ENCODE peak calls at places on chromosomes 11 and 22, in four cellular contexts. J is AG09309, M is coronary artery, L is ovary. H is an unnamed sample.

GRCh38 chr11:33463059-33463458 is 205.9 kb downstream of the HIPK3 start:
- DNase-seq in L (no peak), J (no peak), M (no peak), H (peak; percentile 78)

GRCh38 chr11:115488945-115489344 is 15.3 kb downstream of the CADM1 start:
- DNase-seq in L (no peak), J (peak; percentile 48), M (no peak), H (no peak)

GRCh38 chr22:20744456-20744855 is 29.5 kb upstream of the SERPIND1 start:
- DNase-seq in L (no peak), J (no peak), M (no peak), H (no peak)

GRCh38 chr22:26602127-26602526 is 12.2 kb upstream of the TPST2 start:
- DNase-seq in L (no peak), M (no peak), J (no peak), H (no peak)

GRCh38 chr11:35146074-35146521 is 7.1 kb downstream of the CD44 start:
- DNase-seq in M (no peak), J (no peak), L (no peak), H (no peak)

GRCh38 chr11:125418396-125418795 is 77.7 kb downstream of the FEZ1 start:
- DNase-seq in J (no peak), L (no peak), M (no peak), H (no peak)

GRCh38 chr11:70065318-70066135 is 12.6 kb upstream of the ANO1 start:
- DNase-seq in M (peak; percentile 63), J (no peak), L (no peak), H (no peak)

GRCh38 chr11:41498726-41499125 is 39.3 kb upstream of the LRRC4C start:
- DNase-seq in M (no peak), L (no peak), J (no peak), H (peak; percentile 47)

GRCh38 chr11:68503792-68504191 is 43.2 kb downstream of the PPP6R3 start:
- DNase-seq in L (no peak), J (no peak), M (no peak), H (no peak)
- TF ChIP-seq CTCF in L (no peak), J (no peak), M (no peak), H (no peak)

GRCh38 chr11:118076754-118077281 is at the start of gene TMPRSS4:
- DNase-seq in M (no peak), J (no peak), L (no peak), H (no peak)
- H3K4me3 ChIP-seq in M (no peak within 1 kb of the TSS), J (no peak within 1 kb of the TSS), L (peak within 1 kb of the TSS; percentile 18), H (no peak within 1 kb of the TSS)

GRCh38 chr22:22684605-22685561 is 40.5 kb downstream of the GGTLC2 start:
- DNase-seq in L (peak; percentile 31), M (no peak), J (peak; percentile 0), H (peak; percentile 57)
- TF ChIP-seq CTCF in L (no peak), M (no peak), J (no peak), H (peak; percentile 69)

DNA sequence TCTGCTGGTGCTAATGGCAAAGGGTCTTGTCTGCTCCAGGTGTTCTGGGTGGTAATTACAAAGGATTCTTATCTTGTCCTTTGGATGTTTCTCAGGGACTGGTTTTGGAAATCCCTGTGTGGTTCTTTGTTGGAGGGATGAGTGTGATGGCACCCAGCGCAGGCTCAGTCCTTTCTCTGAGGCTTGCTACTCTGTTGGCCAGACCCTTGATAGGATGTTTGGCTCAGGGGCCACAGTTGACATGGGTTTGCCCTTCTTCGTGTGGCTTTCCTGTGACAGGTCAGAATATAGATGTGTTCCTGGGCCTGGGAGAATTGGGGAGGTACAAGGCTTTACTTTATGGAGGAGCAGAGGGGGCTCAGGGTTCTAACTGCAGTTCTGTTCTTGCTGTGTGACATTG is 4.0 kb downstream of the ARHGEF17 start:
- DNase-seq in L (no peak), M (no peak), J (no peak), H (no peak)
- H3K4me3 ChIP-seq in L (peak overlapping the region; percentile 11), M (peak overlapping the region; percentile 85), J (peak overlapping the region; percentile 47), H (peak overlapping the region; percentile 44)

DNA sequence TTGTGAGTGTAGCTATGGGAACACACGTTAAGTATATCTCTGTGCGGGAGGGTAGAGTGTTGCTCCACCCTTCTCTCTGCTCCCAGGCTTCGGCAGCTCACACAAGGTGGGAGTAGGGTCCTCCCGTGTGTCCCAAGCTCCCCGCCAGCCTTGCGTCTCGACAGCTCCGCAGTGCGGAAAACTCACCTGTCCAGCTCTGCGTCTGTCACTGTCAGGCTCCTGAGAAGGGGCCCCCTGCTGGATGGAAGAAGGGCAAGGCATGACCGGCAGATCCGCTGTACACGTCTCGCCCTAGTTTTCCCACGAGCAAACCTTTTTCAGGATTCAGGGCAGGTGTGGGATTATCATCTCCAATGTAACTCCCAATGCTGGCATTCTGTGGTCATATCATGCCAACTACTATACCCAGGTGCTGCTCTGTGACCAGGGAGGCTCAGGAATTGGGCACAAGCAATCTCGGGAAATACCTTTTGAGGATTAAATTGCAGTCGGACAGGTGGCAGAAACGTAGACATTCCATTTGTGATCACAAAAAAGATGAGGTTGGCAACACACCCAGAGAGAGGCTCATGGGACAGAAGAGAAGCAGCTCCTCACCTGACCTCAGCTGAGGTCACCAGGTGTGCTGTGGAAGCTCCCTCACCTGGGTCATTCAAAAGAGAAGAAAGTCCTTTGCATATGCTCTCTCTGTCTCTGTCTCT is 314.0 kb upstream of the B3GAT1 start:
- DNase-seq in L (no peak), J (no peak), M (no peak), H (no peak)
- TF ChIP-seq CTCF in L (no peak), J (no peak), M (no peak), H (no peak)